ENCODE peak calls at places on chromosomes 11 and 22, in four cellular contexts. H is CD8-positive, alpha-beta memory T cell; D is neural progenitor cell; W is hepatocyte. B is an unnamed sample.
A peak's percentile ranks its signal among the peaks of the same experiment; 100 is the strongest.

GRCh38 chr11:61477734-61478148 is 30.8 kb upstream of the LRRC10B start:
- DNase-seq in H (peak; percentile 19), D (peak; percentile 79), W (peak; percentile 46), B (peak; percentile 54)

GRCh38 chr11:28715726-28716125 is 607.5 kb downstream of the METTL15 start:
- DNase-seq in H (no peak), D (no peak), W (no peak), B (no peak)

GRCh38 chr11:22449441-22449840 is 111.3 kb downstream of the SLC17A6 start:
- DNase-seq in H (no peak), D (no peak), W (no peak), B (no peak)

GRCh38 chr11:114738954-114739353 is 60.6 kb downstream of the NXPE2 start:
- DNase-seq in H (no peak), D (peak; percentile 71), W (peak; percentile 61), B (peak; percentile 61)

GRCh38 chr11:102306048-102306575 is 11.2 kb upstream of the BIRC3 start:
- DNase-seq in H (no peak), D (no peak), W (peak; percentile 76), B (peak; percentile 76)

GRCh38 chr11:121864660-121865059 is 251.4 kb downstream of the BLID start:
- DNase-seq in H (no peak), D (no peak), W (no peak), B (no peak)

GRCh38 chr11:113131036-113131775 is 170.0 kb downstream of the NCAM1 start:
- DNase-seq in H (no peak), D (no peak), W (no peak), B (no peak)

GRCh38 chr22:45336971-45337431 is 27.3 kb downstream of the FAM118A start:
- DNase-seq in H (no peak), D (no peak), W (peak; percentile 32), B (peak; percentile 47)

GRCh38 chr11:126268708-126269579 is at the start of the genes FOXRED1 and SRPRA:
- DNase-seq in H (peak; percentile 100), D (peak; percentile 100), W (peak; percentile 100), B (peak; percentile 100)

GRCh38 chr22:22763512-22763911 is 119.1 kb downstream of the GGTLC2 start:
- DNase-seq in H (no peak), D (no peak), W (no peak), B (no peak)

GRCh38 chr11:94302806-94303205 is 1.6 kb upstream of the IZUMO1R start:
- DNase-seq in H (no peak), D (no peak), W (no peak), B (no peak)

GRCh38 chr11:129767827-129768226 is 47.8 kb upstream of the TMEM45B start:
- DNase-seq in H (no peak), D (no peak), W (no peak), B (no peak)

GRCh38 chr22:48098243-48098935 is 1335.9 kb downstream of the TBC1D22A start:
- DNase-seq in H (peak; percentile 76), D (no peak), W (no peak), B (no peak)

GRCh38 chr11:17610402-17610894 is 63.4 kb downstream of the OTOG start:
- DNase-seq in H (no peak), D (no peak), W (no peak), B (peak; percentile 14)

GRCh38 chr22:23767303-23767672 is 484 bp downstream of the CHCHD10 start:
- DNase-seq in H (no peak), D (peak; percentile 39), W (no peak), B (no peak)

GRCh38 chr11:112844530-112844929 is 116.7 kb upstream of the NCAM1 start:
- DNase-seq in H (no peak), D (peak; percentile 66), W (no peak), B (no peak)

GRCh38 chr11:35554491-35555237 is 29.2 kb upstream of the PAMR1 start:
- DNase-seq in H (no peak), D (no peak), W (no peak), B (no peak)

GRCh38 chr11:122663764-122664163 is 8.2 kb downstream of the UBASH3B start:
- DNase-seq in H (no peak), D (no peak), W (no peak), B (no peak)

GRCh38 chr11:102171101-102171500 is 60.9 kb downstream of the YAP1 start:
- DNase-seq in H (no peak), D (no peak), W (no peak), B (no peak)

GRCh38 chr11:2395856-2396255 is 4.7 kb upstream of the TSSC4 start:
- DNase-seq in H (no peak), D (no peak), W (no peak), B (no peak)

GRCh38 chr11:2393941-2394817 is 6.4 kb upstream of the TSSC4 start:
- DNase-seq in H (no peak), D (no peak), W (no peak), B (no peak)

GRCh38 chr11:2396471-2396870 is 4.1 kb upstream of the TSSC4 start:
- DNase-seq in H (no peak), D (no peak), W (no peak), B (no peak)

GRCh38 chr11:2394818-2395105 is 5.8 kb upstream of the TSSC4 start:
- DNase-seq in H (no peak), D (no peak), W (no peak), B (no peak)

DNA sequence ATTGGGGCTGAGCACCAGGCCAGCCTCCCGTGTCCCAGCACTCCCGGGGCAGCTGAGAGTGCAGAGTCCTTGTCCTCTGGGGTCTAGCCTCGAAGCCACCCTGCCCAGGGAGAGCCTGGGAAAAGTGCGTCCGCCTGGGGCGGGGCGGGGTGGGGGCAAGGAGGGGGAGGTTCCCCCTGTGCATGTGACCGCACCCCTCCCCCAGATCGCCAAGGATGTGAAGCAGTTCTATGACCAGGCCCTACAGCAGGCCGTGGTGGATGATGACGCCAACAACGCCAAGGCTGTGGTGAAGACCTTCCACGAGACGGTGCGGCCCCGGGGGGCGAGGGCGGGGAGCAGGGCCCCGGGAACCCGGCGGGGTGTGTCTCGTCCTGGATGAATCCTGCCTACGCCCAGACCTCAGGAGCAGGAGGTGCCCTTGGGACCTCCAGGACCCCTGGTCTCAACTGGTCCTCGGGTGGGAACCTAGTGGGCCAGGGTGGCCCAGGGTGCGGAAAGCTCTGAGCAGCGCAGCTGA is 5.3 kb upstream of the TSSC4 start:
- DNase-seq in H (no peak), D (no peak), W (no peak), B (no peak)
- H3K36me3 ChIP-seq in H (no peaks in the 10 kb centered on the region), D (no peaks in the 10 kb centered on the region), W (no peaks in the 10 kb centered on the region), B (peaks cover 3% of the 10 kb centered on the region)

GRCh38 chr11:116072133-116072532 is 567.9 kb upstream of the CADM1 start:
- DNase-seq in H (no peak), D (peak; percentile 71), W (no peak), B (no peak)
- H3K27me3 ChIP-seq in H (no peaks in the 10 kb centered on the region), D (peaks cover 5% of the 10 kb centered on the region), W (peaks cover 17% of the 10 kb centered on the region), B (no peaks in the 10 kb centered on the region)

DNA sequence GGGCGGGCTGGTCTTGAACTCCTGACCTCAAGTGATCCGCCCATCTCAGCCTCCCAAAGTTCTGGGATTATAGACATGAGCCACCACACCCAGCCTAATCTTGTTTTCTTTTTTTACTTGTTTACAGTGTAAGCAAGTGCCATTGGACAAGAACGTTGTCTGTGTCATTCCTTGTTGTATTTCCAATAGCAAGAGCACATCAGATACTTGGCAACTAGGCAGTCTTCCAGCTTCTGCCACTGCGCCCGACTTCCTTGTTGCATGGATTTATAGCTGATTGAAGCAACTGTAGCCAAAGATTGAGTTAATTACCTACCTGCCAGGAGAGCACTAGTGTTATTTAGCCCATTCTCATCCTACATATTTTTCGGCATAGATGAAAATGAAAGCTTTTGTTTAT is 3.1 kb upstream of the SGSM3 start:
- DNase-seq in H (no peak), D (no peak), W (no peak), B (peak; percentile 77)
- H3K36me3 ChIP-seq in H (peaks cover 33% of the 10 kb centered on the region), D (no peaks in the 10 kb centered on the region), W (peaks cover 4% of the 10 kb centered on the region), B (no peaks in the 10 kb centered on the region)

DNA sequence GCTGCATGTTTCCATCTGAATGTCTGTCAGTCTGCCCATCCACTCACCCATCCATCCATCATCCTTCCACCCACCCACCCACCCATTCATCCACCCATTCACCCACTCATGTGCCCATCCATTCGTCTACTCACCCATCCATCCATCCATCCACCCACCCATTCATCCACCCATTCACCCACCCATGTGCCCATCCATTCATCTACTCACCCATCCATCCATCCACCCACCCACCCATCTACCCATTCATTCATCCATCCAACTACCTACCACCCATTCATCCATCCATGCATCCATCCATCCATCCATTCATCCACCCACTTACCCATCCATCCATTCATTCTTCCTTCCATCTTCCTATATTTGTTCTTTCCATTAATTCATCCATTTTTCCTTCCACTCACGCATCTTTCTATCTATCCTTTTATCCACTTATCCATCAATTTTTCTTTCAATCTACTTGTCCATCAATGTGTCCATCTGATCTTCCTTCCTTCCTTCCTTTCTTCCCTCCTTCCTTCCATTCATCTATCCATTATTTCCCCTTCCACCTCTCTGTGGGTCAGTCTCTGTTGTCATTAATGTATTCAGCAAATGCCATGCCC is 8.0 kb downstream of the CRYBB3 start:
- DNase-seq in H (no peak), D (no peak), W (no peak), B (no peak)
- H3K27me3 ChIP-seq in H (no peaks in the 10 kb centered on the region), D (no peaks in the 10 kb centered on the region), W (no peaks in the 10 kb centered on the region), B (no peaks in the 10 kb centered on the region)

GRCh38 chr11:1236316-1237127 is 13.7 kb downstream of the MUC5B start:
- DNase-seq in H (no peak), D (no peak), W (no peak), B (no peak)
- H3K36me3 ChIP-seq in H (no peaks in the 10 kb centered on the region), D (no peaks in the 10 kb centered on the region), W (no peaks in the 10 kb centered on the region), B (no peaks in the 10 kb centered on the region)

GRCh38 chr11:20611445-20611844 is 12.0 kb downstream of the SLC6A5 start:
- DNase-seq in H (no peak), D (no peak), W (no peak), B (no peak)

GRCh38 chr11:20609727-20610707 is 10.6 kb downstream of the SLC6A5 start:
- DNase-seq in H (peak; percentile 24), D (peak; percentile 89), W (peak; percentile 89), B (peak; percentile 63)

GRCh38 chr11:20611892-20612291 is 12.5 kb downstream of the SLC6A5 start:
- DNase-seq in H (no peak), D (no peak), W (no peak), B (no peak)

GRCh38 chr11:20610825-20611224 is 11.4 kb downstream of the SLC6A5 start:
- DNase-seq in H (no peak), D (no peak), W (no peak), B (no peak)

GRCh38 chr11:20608938-20609337 is 9.5 kb downstream of the SLC6A5 start:
- DNase-seq in H (no peak), D (no peak), W (no peak), B (no peak)
- H3K27me3 ChIP-seq in H (peaks cover 26% of the 10 kb centered on the region), D (peaks cover 87% of the 10 kb centered on the region), W (peaks cover 22% of the 10 kb centered on the region), B (peaks cover 26% of the 10 kb centered on the region)

GRCh38 chr22:30296851-30297250 is 7.5 kb upstream of the CASTOR1 start:
- DNase-seq in H (no peak), D (no peak), W (no peak), B (no peak)

GRCh38 chr22:30298005-30298701 is 8.8 kb upstream of the CASTOR1 start:
- DNase-seq in H (no peak), D (no peak), W (peak; percentile 58), B (peak; percentile 65)

GRCh38 chr22:30295576-30295975 is 6.3 kb upstream of the CASTOR1 start:
- DNase-seq in H (no peak), D (no peak), W (no peak), B (no peak)

GRCh38 chr22:30296324-30296723 is 7.0 kb upstream of the CASTOR1 start:
- DNase-seq in H (no peak), D (no peak), W (no peak), B (no peak)

GRCh38 chr22:30297276-30298004 is 8.1 kb upstream of the CASTOR1 start:
- DNase-seq in H (no peak), D (no peak), W (no peak), B (no peak)
- H3K36me3 ChIP-seq in H (peaks cover 61% of the 10 kb centered on the region), D (no peaks in the 10 kb centered on the region), W (no peaks in the 10 kb centered on the region), B (peaks cover 21% of the 10 kb centered on the region)